ENCODE peak calls at places on chromosome X, in four cellular contexts. U is HepG2, N is K562, B is H1. J is an unnamed sample.

GRCh38 chrX:23788946-23789345 is 6.0 kb downstream of the SAT1 start:
- DNase-seq in U (no peak), N (no peak), B (no peak), J (no peak)

GRCh38 chrX:9291666-9292065 is 173.2 kb upstream of the TBL1X start:
- DNase-seq in U (no peak), N (no peak), B (peak; percentile 52), J (no peak)

GRCh38 chrX:130299279-130300009 is 30.7 kb upstream of the ZNF280C start:
- DNase-seq in U (no peak), N (no peak), B (no peak), J (no peak)

GRCh38 chrX:13851996-13852695 is 35.3 kb upstream of the GPM6B start:
- DNase-seq in U (no peak), N (no peak), B (no peak), J (no peak)

GRCh38 chrX:78074088-78074487 is 30.0 kb upstream of the PGK1 start:
- DNase-seq in U (no peak), N (no peak), B (no peak), J (no peak)

GRCh38 chrX:122866527-122866926 is 317.6 kb upstream of the GRIA3 start:
- DNase-seq in U (no peak), N (no peak), B (no peak), J (no peak)

GRCh38 chrX:124383367-124383766 is 37.0 kb downstream of the SH2D1A start:
- DNase-seq in U (no peak), N (no peak), B (no peak), J (no peak)

GRCh38 chrX:118596428-118596827 is 100.8 kb downstream of the DOCK11 start:
- DNase-seq in U (no peak), N (no peak), B (no peak), J (no peak)

DNA sequence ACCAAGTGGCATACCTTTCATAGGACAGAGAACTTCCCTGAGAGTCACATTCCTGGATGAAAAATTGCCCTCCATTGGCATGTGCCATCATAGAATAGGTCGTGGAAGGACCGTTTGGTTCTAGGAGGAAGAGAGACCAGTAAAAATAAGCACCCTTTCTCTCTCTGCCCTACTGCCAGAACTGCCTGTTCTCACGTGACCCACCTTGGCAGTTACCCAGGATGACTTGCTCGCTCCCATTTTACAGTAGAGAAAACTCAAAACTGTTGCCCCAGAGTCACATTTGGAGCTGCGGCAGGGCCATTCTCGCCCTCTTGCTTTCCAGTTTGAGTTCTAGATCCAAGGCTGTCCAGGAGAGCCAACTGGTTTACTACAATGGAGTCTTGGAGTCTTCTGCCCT is 1.1 kb upstream of the NLGN3 start:
- DNase-seq in U (no peak), N (no peak), B (no peak), J (no peak)
- TF ChIP-seq FOSL1 in U (no peak), N (no peak), B (no peak), J (no peak)

GRCh38 chrX:318068-318738 is 393 bp downstream of the GTPBP6 start:
- DNase-seq in U (peak; percentile 98), N (peak; percentile 70), B (peak; percentile 99), J (peak; percentile 97)
- TF ChIP-seq POLR2A in U (no peak), N (peak; percentile 83), B (no peak), J (peak; percentile 24)

DNA sequence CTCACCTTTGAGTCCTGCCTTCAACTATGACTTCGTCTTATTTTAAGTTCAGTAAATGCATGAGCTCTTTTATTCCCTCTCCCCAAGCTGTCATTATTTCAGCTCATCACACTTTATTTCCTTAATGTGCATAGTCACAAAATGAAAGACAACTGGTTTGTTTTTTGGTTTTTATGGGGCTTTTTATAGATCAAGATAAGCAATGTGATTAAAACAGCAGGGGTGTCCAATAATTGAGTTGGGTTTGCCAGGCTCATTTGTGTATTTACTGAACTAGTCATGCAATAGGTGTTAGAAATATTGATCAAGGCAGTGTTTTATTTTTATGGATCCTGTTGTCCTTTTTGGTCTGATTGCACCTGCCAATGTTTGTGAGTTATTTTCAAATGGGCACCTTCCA is 102.2 kb downstream of the FRMPD4 start:
- DNase-seq in U (no peak), N (no peak), B (no peak), J (no peak)
- TF ChIP-seq FOSL1 in U (no peak), N (no peak), B (no peak), J (no peak)

GRCh38 chrX:45200741-45201234 is at the start of gene DIPK2B:
- DNase-seq in U (no peak), N (no peak), B (no peak), J (no peak)
- TF ChIP-seq POLR2A in U (no peak), N (no peak), B (no peak), J (no peak)

J was measured in HCT116.